ENCODE peak calls at places on chromosomes 6 and 20, in seven cellular contexts. B, T, Y, L, C, G and O are unnamed samples.

GRCh38 chr6:138654715-138655634 is 118.6 kb upstream of the CCDC28A start:
- DNase-seq in B (no peak), T (no peak), Y (no peak), L (no peak), C (peak; percentile 35), G (peak; percentile 50), O (no peak)

GRCh38 chr6:43262780-43263313 is 19.6 kb downstream of the TTBK1 start:
- DNase-seq in B (no peak), T (no peak), Y (no peak), L (no peak), C (no peak), G (no peak), O (no peak)

GRCh38 chr6:22333802-22334201 is 37.0 kb upstream of the PRL start:
- DNase-seq in B (no peak), T (no peak), Y (no peak), L (no peak), C (no peak), G (no peak), O (no peak)

GRCh38 chr6:19382676-19383075 is 454.5 kb upstream of the ID4 start:
- DNase-seq in B (no peak), T (no peak), Y (no peak), L (no peak), C (no peak), G (no peak), O (no peak)

GRCh38 chr6:10237284-10238043 is 177.4 kb downstream of the TFAP2A start:
- DNase-seq in B (no peak), T (no peak), Y (no peak), L (no peak), C (no peak), G (no peak), O (no peak)

GRCh38 chr6:169848946-169849345 is 97.5 kb downstream of the ERMARD start:
- DNase-seq in B (peak; percentile 40), T (no peak), Y (no peak), L (no peak), C (no peak), G (no peak), O (peak; percentile 35)

GRCh38 chr20:19659468-19659867 is 98.6 kb upstream of the RIN2 start:
- DNase-seq in B (no peak), T (no peak), Y (no peak), L (no peak), C (no peak), G (no peak), O (no peak)

GRCh38 chr6:26472549-26473245 is 14.9 kb downstream of the BTN2A1 start:
- DNase-seq in B (no peak), T (no peak), Y (no peak), L (no peak), C (no peak), G (no peak), O (no peak)

GRCh38 chr6:4664117-4664626 is 112.0 kb upstream of the CDYL start:
- DNase-seq in B (peak; percentile 80), T (no peak), Y (no peak), L (peak; percentile 2), C (peak; percentile 91), G (no peak), O (peak; percentile 41)

GRCh38 chr6:106513813-106514212 is 115.5 kb downstream of the RTN4IP1 start:
- DNase-seq in B (no peak), T (no peak), Y (no peak), L (no peak), C (peak; percentile 42), G (no peak), O (no peak)

GRCh38 chr20:11935754-11936551 is 18.3 kb downstream of the BTBD3 start:
- DNase-seq in B (no peak), T (peak; percentile 15), Y (no peak), L (no peak), C (no peak), G (no peak), O (no peak)